ENCODE peak calls at places on chromosomes 16 and 17, in nine cellular contexts. One of them, this sample, is unnamed.

GRCh38 chr17:58316260-58316960 is 12.2 kb downstream of the TSPOAP1 start:
- DNase-seq in tibial nerve: no peak
- DNase-seq in mesothelial cell of epicardium: peak
- DNase-seq in fibroblast of lung: no peak
- DNase-seq in ovary: peak
- DNase-seq in omental fat pad: peak
- DNase-seq in GM13976: no peak
- DNase-seq in AG09309: no peak
- DNase-seq in prostate gland: no peak
- DNase-seq in this sample: no peak

GRCh38 chr16:86579268-86580062 is 1.1 kb downstream of the FOXL1 start:
- DNase-seq in ovary: no peak
- DNase-seq in tibial nerve: no peak
- DNase-seq in omental fat pad: no peak
- DNase-seq in prostate gland: no peak
- DNase-seq in fibroblast of lung: peak
- DNase-seq in GM13976: no peak
- DNase-seq in AG09309: no peak
- DNase-seq in mesothelial cell of epicardium: no peak
- DNase-seq in this sample: peak

GRCh38 chr17:78130080-78130438 is 512 bp upstream of the TMC8 start:
- DNase-seq in mesothelial cell of epicardium: no peak
- DNase-seq in prostate gland: no peak
- DNase-seq in tibial nerve: no peak
- DNase-seq in omental fat pad: no peak
- DNase-seq in GM13976: no peak
- DNase-seq in AG09309: no peak
- DNase-seq in fibroblast of lung: no peak
- DNase-seq in ovary: no peak
- DNase-seq in this sample: no peak

GRCh38 chr17:40956401-40957254 is 10.1 kb downstream of the KRT39 start:
- DNase-seq in omental fat pad: no peak
- DNase-seq in ovary: no peak
- DNase-seq in tibial nerve: no peak
- DNase-seq in prostate gland: no peak
- DNase-seq in AG09309: peak
- DNase-seq in fibroblast of lung: peak
- DNase-seq in mesothelial cell of epicardium: no peak
- DNase-seq in GM13976: no peak
- DNase-seq in this sample: no peak

GRCh38 chr16:86761117-86761971 is 183.0 kb downstream of the FOXL1 start:
- DNase-seq in ovary: no peak
- DNase-seq in prostate gland: no peak
- DNase-seq in AG09309: no peak
- DNase-seq in omental fat pad: peak
- DNase-seq in tibial nerve: peak
- DNase-seq in GM13976: peak
- DNase-seq in mesothelial cell of epicardium: peak
- DNase-seq in fibroblast of lung: peak
- DNase-seq in this sample: no peak

GRCh38 chr17:42251115-42251514 is 25.1 kb downstream of the STAT5B start:
- DNase-seq in AG09309: no peak
- DNase-seq in ovary: no peak
- DNase-seq in GM13976: no peak
- DNase-seq in omental fat pad: no peak
- DNase-seq in tibial nerve: no peak
- DNase-seq in prostate gland: no peak
- DNase-seq in fibroblast of lung: peak
- DNase-seq in mesothelial cell of epicardium: no peak
- DNase-seq in this sample: no peak

GRCh38 chr16:87499189-87499486 is 6.3 kb upstream of the ZCCHC14 start:
- DNase-seq in omental fat pad: no peak
- DNase-seq in GM13976: no peak
- DNase-seq in ovary: no peak
- DNase-seq in mesothelial cell of epicardium: no peak
- DNase-seq in tibial nerve: no peak
- DNase-seq in AG09309: peak
- DNase-seq in fibroblast of lung: peak
- DNase-seq in prostate gland: no peak
- DNase-seq in this sample: no peak

GRCh38 chr16:27526169-27526568 is 23.5 kb downstream of the GTF3C1 start:
- DNase-seq in mesothelial cell of epicardium: peak
- DNase-seq in tibial nerve: no peak
- DNase-seq in ovary: no peak
- DNase-seq in GM13976: no peak
- DNase-seq in AG09309: no peak
- DNase-seq in prostate gland: no peak
- DNase-seq in omental fat pad: no peak
- DNase-seq in fibroblast of lung: no peak
- DNase-seq in this sample: no peak

GRCh38 chr17:73814070-73814469 is 169.8 kb upstream of the SDK2 start:
- DNase-seq in omental fat pad: no peak
- DNase-seq in ovary: no peak
- DNase-seq in GM13976: no peak
- DNase-seq in fibroblast of lung: no peak
- DNase-seq in tibial nerve: no peak
- DNase-seq in AG09309: no peak
- DNase-seq in mesothelial cell of epicardium: no peak
- DNase-seq in prostate gland: no peak
- DNase-seq in this sample: no peak

GRCh38 chr17:44417553-44417952 is 28.1 kb upstream of the ITGA2B start:
- DNase-seq in fibroblast of lung: peak
- DNase-seq in GM13976: peak
- DNase-seq in ovary: no peak
- DNase-seq in prostate gland: no peak
- DNase-seq in mesothelial cell of epicardium: no peak
- DNase-seq in AG09309: peak
- DNase-seq in tibial nerve: no peak
- DNase-seq in omental fat pad: no peak
- DNase-seq in this sample: no peak

GRCh38 chr16:84268661-84269060 is 26.0 kb upstream of the WFDC1 start:
- DNase-seq in AG09309: no peak
- DNase-seq in GM13976: no peak
- DNase-seq in mesothelial cell of epicardium: no peak
- DNase-seq in omental fat pad: no peak
- DNase-seq in ovary: no peak
- DNase-seq in tibial nerve: no peak
- DNase-seq in fibroblast of lung: no peak
- DNase-seq in prostate gland: no peak
- DNase-seq in this sample: no peak

GRCh38 chr17:81511550-81511799 is 1.1 kb downstream of the ACTG1 start:
- DNase-seq in AG09309: no peak
- DNase-seq in omental fat pad: no peak
- DNase-seq in ovary: no peak
- DNase-seq in fibroblast of lung: no peak
- DNase-seq in mesothelial cell of epicardium: no peak
- DNase-seq in GM13976: no peak
- DNase-seq in tibial nerve: no peak
- DNase-seq in prostate gland: no peak
- DNase-seq in this sample: no peak

GRCh38 chr17:40062347-40063033 is at the start of gene THRA:
- DNase-seq in omental fat pad: no peak
- DNase-seq in ovary: peak
- DNase-seq in prostate gland: peak
- DNase-seq in GM13976: peak
- DNase-seq in AG09309: no peak
- DNase-seq in fibroblast of lung: no peak
- DNase-seq in tibial nerve: peak
- DNase-seq in mesothelial cell of epicardium: peak
- DNase-seq in this sample: no peak

GRCh38 chr17:57211010-57211411 is 45.3 kb upstream of the MSI2 start:
- DNase-seq in AG09309: no peak
- DNase-seq in tibial nerve: no peak
- DNase-seq in fibroblast of lung: peak
- DNase-seq in omental fat pad: no peak
- DNase-seq in GM13976: no peak
- DNase-seq in mesothelial cell of epicardium: no peak
- DNase-seq in prostate gland: no peak
- DNase-seq in ovary: no peak
- DNase-seq in this sample: no peak

GRCh38 chr17:76909971-76910760 is 42.0 kb downstream of the MGAT5B start:
- DNase-seq in AG09309: no peak
- DNase-seq in omental fat pad: no peak
- DNase-seq in ovary: peak
- DNase-seq in mesothelial cell of epicardium: peak
- DNase-seq in tibial nerve: no peak
- DNase-seq in fibroblast of lung: peak
- DNase-seq in GM13976: peak
- DNase-seq in prostate gland: peak
- DNase-seq in this sample: peak

GRCh38 chr17:45311762-45312476 is 4.9 kb downstream of the MAP3K14 start:
- DNase-seq in fibroblast of lung: peak
- DNase-seq in mesothelial cell of epicardium: no peak
- DNase-seq in AG09309: no peak
- DNase-seq in tibial nerve: peak
- DNase-seq in ovary: no peak
- DNase-seq in prostate gland: peak
- DNase-seq in omental fat pad: no peak
- DNase-seq in GM13976: peak
- DNase-seq in this sample: no peak

GRCh38 chr16:6602401-6602800 is 730.2 kb upstream of the RBFOX1 start:
- DNase-seq in ovary: no peak
- DNase-seq in fibroblast of lung: no peak
- DNase-seq in mesothelial cell of epicardium: no peak
- DNase-seq in AG09309: no peak
- DNase-seq in omental fat pad: no peak
- DNase-seq in prostate gland: no peak
- DNase-seq in GM13976: no peak
- DNase-seq in tibial nerve: no peak
- DNase-seq in this sample: no peak

GRCh38 chr17:72100445-72100844 is 20.4 kb upstream of the SOX9 start:
- DNase-seq in GM13976: no peak
- DNase-seq in omental fat pad: no peak
- DNase-seq in mesothelial cell of epicardium: no peak
- DNase-seq in tibial nerve: no peak
- DNase-seq in fibroblast of lung: no peak
- DNase-seq in ovary: no peak
- DNase-seq in prostate gland: no peak
- DNase-seq in AG09309: no peak
- DNase-seq in this sample: no peak
- TF ChIP-seq CTCF in GM13976: no peak
- TF ChIP-seq CTCF in omental fat pad: no peak
- TF ChIP-seq CTCF in mesothelial cell of epicardium: no peak
- TF ChIP-seq CTCF in tibial nerve: no peak
- TF ChIP-seq CTCF in fibroblast of lung: no peak
- TF ChIP-seq CTCF in ovary: no peak
- TF ChIP-seq CTCF in prostate gland: no peak
- TF ChIP-seq CTCF in AG09309: no peak
- TF ChIP-seq CTCF in this sample: no peak

GRCh38 chr17:14061666-14062560 is 7.4 kb upstream of the COX10 start:
- DNase-seq in GM13976: no peak
- DNase-seq in prostate gland: peak
- DNase-seq in tibial nerve: no peak
- DNase-seq in omental fat pad: no peak
- DNase-seq in AG09309: peak
- DNase-seq in fibroblast of lung: peak
- DNase-seq in ovary: no peak
- DNase-seq in mesothelial cell of epicardium: no peak
- DNase-seq in this sample: no peak
- TF ChIP-seq CTCF in GM13976: no peak
- TF ChIP-seq CTCF in prostate gland: no peak
- TF ChIP-seq CTCF in tibial nerve: no peak
- TF ChIP-seq CTCF in omental fat pad: no peak
- TF ChIP-seq CTCF in AG09309: peak
- TF ChIP-seq CTCF in fibroblast of lung: peak
- TF ChIP-seq CTCF in ovary: no peak
- TF ChIP-seq CTCF in mesothelial cell of epicardium: no peak
- TF ChIP-seq CTCF in this sample: no peak

GRCh38 chr17:80504671-80505413 is 28.4 kb upstream of the NPTX1 start:
- DNase-seq in prostate gland: no peak
- DNase-seq in mesothelial cell of epicardium: no peak
- DNase-seq in ovary: no peak
- DNase-seq in omental fat pad: no peak
- DNase-seq in fibroblast of lung: peak
- DNase-seq in GM13976: no peak
- DNase-seq in AG09309: no peak
- DNase-seq in tibial nerve: no peak
- DNase-seq in this sample: no peak
- TF ChIP-seq CTCF in prostate gland: no peak
- TF ChIP-seq CTCF in mesothelial cell of epicardium: no peak
- TF ChIP-seq CTCF in ovary: no peak
- TF ChIP-seq CTCF in omental fat pad: no peak
- TF ChIP-seq CTCF in fibroblast of lung: no peak
- TF ChIP-seq CTCF in GM13976: no peak
- TF ChIP-seq CTCF in AG09309: peak
- TF ChIP-seq CTCF in tibial nerve: no peak
- TF ChIP-seq CTCF in this sample: no peak

DNA sequence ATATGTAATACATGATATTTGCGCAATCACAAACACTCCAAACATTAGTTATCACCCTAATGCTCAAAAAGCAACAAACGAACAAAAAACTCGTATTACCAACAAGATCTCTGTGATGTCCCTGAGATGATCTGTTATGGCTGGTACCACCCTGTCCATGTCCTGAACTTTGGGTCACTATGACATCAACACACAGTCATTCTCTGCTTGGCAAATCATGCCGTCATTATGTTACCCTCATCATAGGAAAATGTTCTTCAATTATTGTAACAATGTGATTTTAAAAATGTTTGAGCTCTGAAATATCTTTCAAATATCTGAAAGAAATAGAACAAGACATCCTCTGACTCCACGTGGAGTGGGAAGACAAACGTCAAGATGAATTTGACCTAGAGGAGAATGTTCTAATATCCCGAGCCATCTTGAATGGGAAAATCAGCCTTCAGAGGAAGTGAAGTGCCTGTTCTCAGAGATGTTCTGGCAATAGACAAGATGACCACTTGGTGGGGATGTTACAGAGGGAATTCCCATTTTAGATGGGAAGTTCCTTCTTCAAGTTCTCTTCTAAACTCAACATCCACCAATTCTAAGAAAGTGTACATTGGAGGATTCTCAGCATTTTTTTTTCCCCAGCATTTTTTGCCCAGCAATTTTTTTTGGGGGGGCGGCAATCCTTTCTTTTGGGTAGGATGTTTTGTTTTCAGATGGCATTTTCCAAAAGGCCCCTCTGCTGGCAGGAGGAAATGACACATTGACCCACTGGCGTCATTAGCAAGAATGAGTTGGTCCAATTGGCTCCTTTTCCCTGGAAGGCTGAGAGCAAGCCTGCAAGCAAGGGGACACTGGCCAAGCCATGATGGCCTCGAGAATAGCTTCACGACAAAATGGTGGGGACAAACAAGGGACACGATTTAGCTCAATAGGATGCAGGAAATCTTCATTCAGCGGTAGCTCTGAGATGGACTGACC is 3.7 kb upstream of the HSD17B2 start:
- DNase-seq in prostate gland: peak
- DNase-seq in mesothelial cell of epicardium: no peak
- DNase-seq in fibroblast of lung: peak
- DNase-seq in omental fat pad: no peak
- DNase-seq in GM13976: peak
- DNase-seq in ovary: no peak
- DNase-seq in tibial nerve: no peak
- DNase-seq in AG09309: peak
- DNase-seq in this sample: no peak
- TF ChIP-seq CTCF in prostate gland: no peak
- TF ChIP-seq CTCF in mesothelial cell of epicardium: no peak
- TF ChIP-seq CTCF in fibroblast of lung: peak
- TF ChIP-seq CTCF in omental fat pad: peak
- TF ChIP-seq CTCF in GM13976: no peak
- TF ChIP-seq CTCF in ovary: no peak
- TF ChIP-seq CTCF in tibial nerve: peak
- TF ChIP-seq CTCF in AG09309: peak
- TF ChIP-seq CTCF in this sample: peak

This sample was measured in type B pancreatic cell.